ENCODE peak calls at places on chromosome 13, in five cellular contexts. O is neural progenitor cell, T is GM23248, D is PC-3, L is HCT116. H is an unnamed sample.
A peak's percentile ranks its signal among the peaks of the same experiment; 100 is the strongest.

GRCh38 chr13:101838305-101838835 is 385.9 kb downstream of the ITGBL1 start:
- DNase-seq in O (no peak), T (peak; percentile 3), D (peak; percentile 66), L (no peak), H (no peak)

GRCh38 chr13:85512421-85512820 is 286.8 kb downstream of the SLITRK6 start:
- DNase-seq in O (no peak), T (no peak), D (peak; percentile 51), L (no peak), H (no peak)

GRCh38 chr13:24267283-24267682 is 42.1 kb upstream of the C1QTNF9 start:
- DNase-seq in O (no peak), T (peak; percentile 64), D (no peak), L (no peak), H (no peak)

GRCh38 chr13:97100821-97101220 is 106.5 kb upstream of the OXGR1 start:
- DNase-seq in O (no peak), T (no peak), D (no peak), L (no peak), H (peak; percentile 55)

GRCh38 chr13:44436589-44437337 is 63.1 kb downstream of the SERP2 start:
- DNase-seq in O (peak; percentile 97), T (peak; percentile 92), D (peak; percentile 85), L (peak; percentile 90), H (peak; percentile 55)

GRCh38 chr13:71626396-71626795 is 240.6 kb downstream of the DACH1 start:
- DNase-seq in O (no peak), T (no peak), D (no peak), L (no peak), H (no peak)

GRCh38 chr13:49044849-49045248 is 69.1 kb downstream of the FNDC3A start:
- DNase-seq in O (no peak), T (no peak), D (no peak), L (no peak), H (no peak)

GRCh38 chr13:33123066-33123940 is 107.1 kb downstream of the KL start:
- DNase-seq in O (no peak), T (peak; percentile 44), D (no peak), L (no peak), H (no peak)

GRCh38 chr13:39105110-39105509 is 66.9 kb downstream of the NHLRC3 start:
- DNase-seq in O (no peak), T (peak; percentile 2), D (no peak), L (no peak), H (peak; percentile 29)

GRCh38 chr13:21074601-21075302 is 13.4 kb upstream of the LATS2 start:
- DNase-seq in O (no peak), T (peak; percentile 67), D (no peak), L (no peak), H (no peak)

GRCh38 chr13:39930544-39931444 is 275.3 kb downstream of the COG6 start:
- DNase-seq in O (no peak), T (no peak), D (peak; percentile 22), L (no peak), H (peak; percentile 51)

GRCh38 chr13:31122143-31122542 is 39.6 kb downstream of the HSPH1 start:
- DNase-seq in O (no peak), T (no peak), D (no peak), L (no peak), H (no peak)

GRCh38 chr13:31433201-31433600 is 233.4 kb downstream of the B3GLCT start:
- DNase-seq in O (no peak), T (peak; percentile 37), D (no peak), L (no peak), H (no peak)

GRCh38 chr13:99998261-99998660 is 16.7 kb downstream of the ZIC2 start:
- DNase-seq in O (no peak), T (no peak), D (no peak), L (no peak), H (no peak)

GRCh38 chr13:23469901-23470525 is 36.5 kb upstream of the SACS start:
- DNase-seq in O (peak; percentile 69), T (peak; percentile 91), D (no peak), L (no peak), H (no peak)

GRCh38 chr13:43981512-43982301 is 102.0 kb downstream of the LACC1 start:
- DNase-seq in O (no peak), T (no peak), D (no peak), L (no peak), H (no peak)

GRCh38 chr13:42007844-42008243 is 40.6 kb upstream of the DGKH start:
- DNase-seq in O (no peak), T (peak; percentile 56), D (peak; percentile 51), L (no peak), H (no peak)
- TF ChIP-seq EZH2phosphoT487 in O (no peak), T (no peak), D (no peak), L (no peak), H (no peak)

GRCh38 chr13:50800091-50800739 is 43.3 kb downstream of the DLEU7 start:
- DNase-seq in O (no peak), T (no peak), D (no peak), L (no peak), H (no peak)
- H3K9ac ChIP-seq in O (no peak overlapping the region), T (no peak overlapping the region), D (no peak overlapping the region), L (no peak overlapping the region), H (no peak overlapping the region)

DNA sequence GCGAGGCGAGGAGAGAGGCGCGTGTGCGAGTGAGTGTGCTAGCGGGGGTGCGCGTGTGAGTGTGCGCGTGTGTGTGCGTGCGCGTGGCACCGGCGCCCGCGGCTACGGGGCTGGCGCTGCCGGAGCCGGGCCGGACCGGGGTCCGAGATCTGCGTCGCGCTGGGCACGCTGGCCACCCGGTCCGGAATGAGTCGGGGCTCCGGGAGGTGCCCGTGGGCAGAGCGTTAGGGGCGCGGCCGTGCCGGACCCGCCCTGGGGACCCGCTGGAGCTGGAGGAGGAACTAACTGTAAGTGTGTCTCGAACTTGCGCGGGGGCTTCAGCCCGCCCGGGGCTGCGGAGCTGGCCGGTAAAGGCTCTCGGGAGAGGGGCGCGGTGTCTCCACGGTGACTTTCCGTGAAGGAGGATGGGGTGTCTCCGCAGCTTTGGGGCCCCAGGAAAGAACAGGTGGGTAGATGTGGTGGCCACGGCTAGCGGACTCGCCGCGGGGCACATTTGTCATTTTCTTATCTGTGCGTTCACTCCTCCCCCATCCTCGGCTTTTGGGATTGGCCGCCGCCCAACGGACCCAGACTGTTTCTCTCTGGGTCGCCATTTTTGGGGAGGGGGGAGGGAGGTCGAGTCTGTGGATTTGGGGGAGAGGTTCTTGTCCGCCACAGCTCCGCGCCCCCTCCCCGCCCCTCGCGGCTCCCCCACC is 10.1 kb upstream of the SOX1 start:
- DNase-seq in O (peak; percentile 34), T (no peak), D (no peak), L (no peak), H (no peak)
- TF ChIP-seq EZH2 in O (peak; percentile 29), T (no peak), D (no peak), L (no peak), H (no peak)

GRCh38 chr13:113734099-113734825 is 24.8 kb upstream of the TMEM255B start:
- DNase-seq in O (no peak), T (no peak), D (no peak), L (no peak), H (no peak)
- TF ChIP-seq EZH2phosphoT487 in O (no peak), T (no peak), D (no peak), L (no peak), H (no peak)

DNA sequence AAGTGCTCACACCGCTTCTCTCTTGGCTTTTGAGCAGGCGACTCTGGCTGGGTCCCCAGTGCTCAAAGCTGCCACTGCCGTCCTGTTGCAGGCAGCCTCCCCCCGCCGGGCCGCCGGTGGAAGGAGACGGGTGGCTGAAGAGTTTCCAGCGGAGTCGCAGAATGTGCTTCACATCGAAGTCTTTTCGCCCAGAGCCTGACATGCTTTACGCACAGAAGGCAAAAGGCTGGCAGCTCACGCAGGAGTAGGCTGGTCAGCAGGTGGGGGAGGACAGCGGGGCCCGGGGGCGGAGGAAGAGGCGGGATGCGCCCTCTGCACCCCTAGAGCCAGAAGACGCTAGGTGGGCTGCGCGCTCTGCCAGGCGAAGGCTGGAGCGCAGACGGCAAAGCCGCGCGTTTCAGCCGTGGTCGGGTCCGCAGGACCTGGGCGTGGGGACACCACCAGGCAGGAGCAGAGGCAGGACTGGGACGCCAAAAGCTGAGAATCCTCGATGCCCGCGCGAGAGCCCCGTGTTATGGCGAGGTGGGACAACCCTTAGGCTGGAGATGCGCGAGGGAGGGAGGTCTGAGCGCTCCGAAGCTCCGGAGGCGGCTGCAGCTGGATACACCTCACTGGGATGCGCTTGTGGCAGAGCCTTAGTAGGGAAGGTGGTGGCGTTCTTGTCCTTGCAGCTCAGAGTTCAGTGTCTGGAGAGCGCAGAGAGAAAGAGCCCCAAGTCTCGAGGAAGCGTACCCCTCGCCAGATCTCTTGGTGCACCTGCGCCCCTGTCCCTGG is at the start of gene ATXN8OS:
- DNase-seq in O (peak; percentile 61), T (no peak), D (no peak), L (no peak), H (no peak)
- H3K9ac ChIP-seq in O (no peak within 1 kb of the TSS), T (no peak within 1 kb of the TSS), D (no peak within 1 kb of the TSS), L (no peak within 1 kb of the TSS), H (no peak within 1 kb of the TSS)

GRCh38 chr13:94712812-94713555 is 639 bp upstream of the SOX21 start:
- DNase-seq in O (peak; percentile 92), T (peak; percentile 70), D (peak; percentile 74), L (no peak), H (no peak)
- TF ChIP-seq EZH2 in O (no peak), T (no peak), D (no peak), L (no peak), H (no peak)

GRCh38 chr13:110702591-110703526 is 3.1 kb downstream of the CARS2 start:
- DNase-seq in O (no peak), T (peak; percentile 40), D (no peak), L (no peak), H (no peak)
- TF ChIP-seq EZH2phosphoT487 in O (no peak), T (no peak), D (no peak), L (no peak), H (no peak)

GRCh38 chr13:77896536-77896935 is 22.1 kb downstream of the EDNRB start:
- DNase-seq in O (no peak), T (peak; percentile 86), D (peak; percentile 36), L (no peak), H (no peak)
- H3K9ac ChIP-seq in O (no peak overlapping the region), T (peak overlapping the region; percentile 57), D (peak overlapping the region; percentile 58), L (no peak overlapping the region), H (no peak overlapping the region)

GRCh38 chr13:94711561-94712286 is 621 bp downstream of the SOX21 start:
- DNase-seq in O (peak; percentile 61), T (peak; percentile 39), D (peak; percentile 27), L (no peak), H (no peak)
- TF ChIP-seq EZH2 in O (no peak), T (peak; percentile 50), D (no peak), L (no peak), H (no peak)

GRCh38 chr13:73412933-73413332 is 354.1 kb downstream of the KLF5 start:
- DNase-seq in O (no peak), T (no peak), D (peak; percentile 68), L (peak; percentile 60), H (no peak)
- TF ChIP-seq EZH2phosphoT487 in O (no peak), T (no peak), D (no peak), L (no peak), H (no peak)

H was measured in MM.1S.